ENCODE peak calls at places on chromosomes 11 and 22, in six cellular contexts. G is lung, H is pancreas, P is uterus, N is upper lobe of left lung, E is HCT116. D is an unnamed sample. For H3K4me1, the result is how much of the 10 kb centered on the place peaks cover.

GRCh38 chr22:30193031-30193794 is 53.3 kb downstream of the LIF start:
- DNase-seq in N (no peak), E (no peak), H (no peak), P (no peak), G (no peak), D (no peak)

GRCh38 chr11:62898027-62898426 is 17.3 kb downstream of the SLC3A2 start:
- DNase-seq in N (no peak), G (no peak), P (no peak), H (no peak), E (no peak), D (no peak)

GRCh38 chr11:19931141-19931767 is 218.6 kb downstream of the NAV2 start:
- DNase-seq in N (no peak), E (no peak), H (no peak), P (peak), G (no peak), D (no peak)

GRCh38 chr11:25711008-25711407 is 620.9 kb upstream of the ANO3 start:
- DNase-seq in N (no peak), P (no peak), H (no peak), E (no peak), G (no peak), D (no peak)

GRCh38 chr22:47195676-47196492 is 433.4 kb downstream of the TBC1D22A start:
- DNase-seq in G (no peak), H (no peak), E (no peak), P (no peak), N (no peak), D (no peak)

GRCh38 chr11:28910926-28911325 is 802.7 kb downstream of the METTL15 start:
- DNase-seq in N (no peak), P (no peak), E (no peak), G (no peak), H (no peak), D (no peak)

GRCh38 chr11:101915811-101916291 is 471 bp downstream of the ANGPTL5 start:
- DNase-seq in N (no peak), E (no peak), P (no peak), H (no peak), G (no peak), D (no peak)

GRCh38 chr11:72238492-72239295 is 5.3 kb downstream of the PHOX2A start:
- DNase-seq in G (no peak), E (no peak), N (peak), P (no peak), H (no peak), D (no peak)

GRCh38 chr11:86818466-86819282 is 18.3 kb downstream of the PRSS23 start:
- DNase-seq in N (no peak), P (no peak), E (peak), G (no peak), H (peak), D (no peak)

GRCh38 chr22:22164541-22165272 is 79.9 kb upstream of the VPREB1 start:
- DNase-seq in H (no peak), N (no peak), E (no peak), P (no peak), G (no peak), D (no peak)

GRCh38 chr11:23959466-23959865 is 537.4 kb upstream of the LUZP2 start:
- DNase-seq in H (no peak), N (no peak), E (no peak), G (no peak), P (no peak), D (no peak)
- H3K4me3 ChIP-seq in H (no peak), N (no peak), E (no peak), G (no peak), P (no peak), D (no peak)

GRCh38 chr22:23777776-23778575 is 5.3 kb downstream of the MMP11 start:
- DNase-seq in N (no peak), P (peak), G (no peak), H (no peak), E (no peak), D (no peak)

GRCh38 chr22:23773247-23774113 is 831 bp downstream of the MMP11 start:
- DNase-seq in N (no peak), H (no peak), G (no peak), P (no peak), E (no peak), D (no peak)

GRCh38 chr22:23774922-23775436 is 2.3 kb downstream of the MMP11 start:
- DNase-seq in P (no peak), G (no peak), E (no peak), N (no peak), H (no peak), D (no peak)

GRCh38 chr22:23774114-23774921 is 1.7 kb downstream of the MMP11 start:
- DNase-seq in G (no peak), E (no peak), N (no peak), H (no peak), P (no peak), D (no peak)

DNA sequence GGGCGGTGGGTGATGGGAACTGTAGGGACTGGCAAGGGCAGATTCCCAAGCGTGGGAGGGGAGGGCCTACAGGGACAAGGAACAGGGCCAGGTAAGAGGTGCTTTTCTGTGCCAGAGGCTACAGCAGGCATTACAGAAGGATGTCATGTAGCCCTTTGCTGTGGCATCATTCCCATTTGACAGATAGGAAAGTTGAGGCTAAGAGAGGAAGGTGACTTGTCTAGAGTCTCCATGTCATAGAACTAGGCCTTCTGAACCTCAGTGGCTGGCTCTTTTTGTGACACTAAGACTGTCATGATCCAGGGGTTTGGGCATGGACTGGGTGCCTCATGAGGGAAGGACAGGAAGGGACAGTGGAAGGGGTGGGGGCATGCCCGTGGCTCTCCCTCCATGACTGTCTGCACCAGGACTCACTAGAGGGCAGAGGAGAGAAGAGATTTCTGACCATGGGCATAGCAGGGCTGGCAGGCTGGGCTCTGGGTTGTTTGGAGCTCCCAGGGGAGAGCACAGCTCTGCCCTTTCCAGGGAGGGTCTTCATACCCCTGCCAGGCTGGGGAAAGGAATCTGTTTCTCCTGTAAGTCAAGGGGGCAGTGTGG is 3.2 kb downstream of the MMP11 start:
- DNase-seq in H (no peak), N (no peak), P (no peak), G (no peak), E (no peak), D (no peak)
- H3K4me1 ChIP-seq in H (under half), N (under half), P (under half), G (under half), E (under half), D (under half)

GRCh38 chr11:64842851-64843841 is 1.3 kb downstream of the CDC42BPG start:
- DNase-seq in N (peak), E (no peak), H (peak), G (no peak), P (no peak), D (peak)
- H3K4me3 ChIP-seq in N (peak), E (peak), H (peak), G (no peak), P (no peak), D (peak)

GRCh38 chr11:67397536-67397935 is 4.1 kb downstream of the PPP1CA start:
- DNase-seq in P (no peak), E (no peak), N (no peak), H (no peak), G (no peak), D (no peak)
- H3K4me1 ChIP-seq in P (under half), E (under half), N (under half), H (under half), G (under half), D (under half)

GRCh38 chr11:84563356-84563755 is 1063.8 kb downstream of the DLG2 start:
- DNase-seq in G (no peak), H (no peak), E (no peak), N (no peak), P (no peak), D (no peak)
- H3K4me3 ChIP-seq in G (no peak), H (no peak), E (no peak), N (no peak), P (no peak), D (no peak)